ENCODE peak calls at places on chromosomes 4 and X, in four cellular contexts. P, I, L and M are unnamed samples.

GRCh38 chr4:36399762-36400353 is 118.4 kb downstream of the DTHD1 start:
- DNase-seq in L (peak; percentile 24), I (no peak), P (no peak), M (peak; percentile 6)

GRCh38 chr4:15976456-15977096 is 13.6 kb upstream of the FGFBP2 start:
- DNase-seq in L (no peak), P (no peak), I (no peak), M (no peak)

GRCh38 chr4:1409806-1410425 is 3.7 kb upstream of the NKX1-1 start:
- DNase-seq in I (no peak), L (no peak), P (no peak), M (no peak)

GRCh38 chrX:136262241-136262640 is 11.0 kb upstream of the MAP7D3 start:
- DNase-seq in L (no peak), I (no peak), P (no peak), M (no peak)

GRCh38 chrX:65528705-65529340 is 5.8 kb downstream of the LAS1L start:
- DNase-seq in I (peak; percentile 10), L (no peak), P (peak; percentile 68), M (peak; percentile 25)

GRCh38 chrX:136168929-136169735 is 21.8 kb downstream of the FHL1 start:
- DNase-seq in L (no peak), P (peak; percentile 62), I (peak; percentile 97), M (no peak)

GRCh38 chrX:10243056-10243455 is 86.3 kb downstream of the CLCN4 start:
- DNase-seq in I (no peak), P (no peak), L (no peak), M (no peak)

GRCh38 chr4:152118819-152119553 is 358.2 kb upstream of the GATB start:
- DNase-seq in L (no peak), P (no peak), I (no peak), M (no peak)

GRCh38 chr4:127622621-127622922 is 10.2 kb upstream of the INTU start:
- DNase-seq in P (no peak), I (no peak), L (no peak), M (no peak)

GRCh38 chrX:133444952-133445831 is 29.9 kb upstream of the GPC4 start:
- DNase-seq in P (no peak), L (no peak), I (no peak), M (peak; percentile 10)

GRCh38 chrX:40805404-40805803 is 70.1 kb upstream of the MED14 start:
- DNase-seq in L (no peak), I (no peak), P (peak; percentile 25), M (no peak)

GRCh38 chrX:1389181-1389992 is 2.5 kb downstream of the SLC25A6 start:
- DNase-seq in L (no peak), I (no peak), P (no peak), M (no peak)

GRCh38 chr4:43716721-43717395 is 731.8 kb downstream of the KCTD8 start:
- DNase-seq in L (no peak), I (no peak), P (no peak), M (no peak)

GRCh38 chr4:139247656-139248238 is 32.3 kb downstream of the MGARP start:
- DNase-seq in I (peak; percentile 23), L (no peak), P (no peak), M (no peak)

GRCh38 chrX:21158678-21159077 is 215.5 kb upstream of the CNKSR2 start:
- DNase-seq in I (no peak), L (no peak), P (no peak), M (no peak)

GRCh38 chr4:1790005-1790404 is 3.1 kb upstream of the FGFR3 start:
- DNase-seq in P (no peak), I (no peak), L (no peak), M (no peak)

GRCh38 chr4:119597377-119597776 is 31.2 kb downstream of the PDE5A start:
- DNase-seq in P (no peak), L (no peak), I (peak; percentile 48), M (no peak)
- TF ChIP-seq ELK1 in P (no peak), L (no peak), I (no peak), M (no peak)

GRCh38 chr4:185112104-185112503 is 31.0 kb upstream of the SLC25A4 start:
- DNase-seq in P (no peak), I (peak; percentile 96), L (no peak), M (peak; percentile 70)
- TF ChIP-seq ELK1 in P (no peak), I (no peak), L (no peak), M (no peak)

GRCh38 chrX:46597208-46597607 is 23.6 kb downstream of the CHST7 start:
- DNase-seq in L (no peak), P (no peak), I (no peak), M (no peak)

GRCh38 chrX:46597774-46598173 is 24.2 kb downstream of the CHST7 start:
- DNase-seq in P (no peak), L (no peak), I (no peak), M (no peak)

GRCh38 chrX:46602468-46603102 is 29.0 kb downstream of the CHST7 start:
- DNase-seq in P (no peak), L (no peak), I (no peak), M (no peak)

GRCh38 chrX:46599051-46599560 is 25.5 kb downstream of the CHST7 start:
- DNase-seq in L (no peak), I (peak; percentile 40), P (no peak), M (no peak)

DNA sequence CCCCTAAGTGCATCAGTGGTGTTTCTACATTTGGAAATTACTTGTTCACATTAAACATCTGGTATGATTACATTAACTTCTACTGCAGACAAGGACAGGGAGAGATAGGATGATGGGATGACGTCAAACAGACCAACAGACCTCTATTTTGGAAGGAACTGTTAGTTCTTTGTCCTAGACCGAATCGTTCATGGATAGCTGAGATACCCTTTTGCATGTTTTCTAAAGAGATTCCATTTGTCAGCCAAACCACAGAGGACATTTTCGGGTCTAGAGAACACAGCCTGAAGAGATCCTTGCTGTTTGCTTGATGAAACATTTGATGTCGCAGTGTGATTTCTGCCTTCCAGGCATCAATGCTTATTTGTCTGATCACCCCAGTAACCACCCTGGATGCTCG is 27.7 kb downstream of the CHST7 start:
- DNase-seq in L (no peak), P (no peak), I (peak; percentile 69), M (no peak)
- TF ChIP-seq ELK1 in L (no peak), P (no peak), I (no peak), M (no peak)

DNA sequence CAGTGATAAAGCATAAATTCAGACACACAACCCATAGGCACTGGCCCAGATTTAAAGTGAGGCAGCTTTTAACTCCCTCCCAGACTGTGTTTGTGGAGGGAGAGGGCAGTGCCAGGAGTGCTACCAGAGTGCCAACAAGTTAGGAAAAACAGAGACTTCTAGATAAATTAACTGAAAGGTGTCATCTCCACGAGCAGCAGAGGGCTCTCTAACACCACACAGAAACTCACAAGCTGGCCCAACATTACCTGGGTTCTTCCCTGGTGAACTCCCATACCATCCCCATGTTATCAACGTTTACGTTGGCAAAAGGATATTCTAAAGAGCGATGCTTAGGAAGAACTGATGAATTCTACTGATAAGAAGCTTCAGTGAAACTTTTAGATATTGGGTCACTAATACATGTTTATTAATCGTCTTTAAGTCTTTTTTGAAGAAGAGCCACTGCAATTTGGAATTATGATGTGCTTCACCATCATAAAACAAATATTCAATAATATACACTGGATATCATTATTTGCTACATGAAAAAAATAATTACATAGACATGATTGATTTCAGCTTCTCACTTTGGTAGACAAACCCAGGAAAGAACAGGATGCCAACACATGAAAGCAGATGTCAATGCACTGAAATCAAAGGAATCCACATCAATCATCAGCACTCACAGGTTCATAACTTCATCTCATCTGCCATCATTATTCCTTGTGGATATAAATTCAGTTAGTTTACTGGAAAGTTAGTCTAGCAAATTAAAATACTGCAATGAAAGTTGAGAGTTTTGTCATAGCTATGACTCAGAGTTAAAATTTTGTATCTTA is 121.2 kb upstream of the NAP1L5 start:
- DNase-seq in I (peak; percentile 59), L (peak; percentile 15), P (no peak), M (peak; percentile 10)
- TF ChIP-seq ELK1 in I (no peak), L (no peak), P (no peak), M (no peak)

DNA sequence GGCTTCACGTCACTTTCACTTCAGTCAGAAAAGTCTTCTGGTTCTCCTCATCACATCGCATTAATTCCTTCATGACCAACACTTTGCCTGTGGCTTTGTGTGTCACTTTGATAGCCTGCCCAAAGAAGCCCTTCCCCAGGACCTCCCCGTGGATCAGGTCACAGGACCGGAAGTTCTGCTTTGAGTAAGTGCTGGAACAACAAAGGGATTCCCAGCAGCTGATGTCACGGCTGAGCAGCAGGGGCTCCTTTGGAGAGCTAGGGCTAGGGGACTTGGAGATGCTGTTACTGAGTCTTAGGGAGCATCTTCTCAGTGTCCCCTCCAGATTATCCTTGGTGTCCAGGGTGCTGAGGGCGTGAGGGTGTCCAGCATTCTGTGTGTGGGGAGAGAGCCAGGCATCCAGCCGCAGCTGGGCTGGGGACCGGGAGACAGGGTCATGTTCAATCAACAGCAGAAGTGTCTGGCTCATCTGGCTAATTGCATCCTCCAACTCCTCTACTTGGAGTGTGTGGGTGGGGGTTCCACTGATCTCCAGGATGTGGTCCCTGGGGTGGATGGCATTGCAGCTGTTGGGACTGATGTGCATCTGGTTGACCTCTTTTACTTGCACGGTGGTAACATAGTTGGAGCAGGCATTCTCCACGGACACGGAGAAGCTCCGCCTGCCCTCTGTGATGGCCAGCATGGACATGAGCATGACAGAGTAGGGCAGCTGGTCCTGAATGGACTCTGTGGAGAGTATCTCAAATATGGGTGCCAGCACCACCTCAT is 39.2 kb upstream of the ARHGAP6 start:
- DNase-seq in L (no peak), P (no peak), I (peak; percentile 5), M (no peak)
- TF ChIP-seq ELK1 in L (no peak), P (no peak), I (no peak), M (no peak)

GRCh38 chr4:8410641-8411271 is 29.8 kb downstream of the ACOX3 start:
- DNase-seq in L (no peak), I (peak; percentile 59), P (peak; percentile 86), M (peak; percentile 57)
- TF ChIP-seq ELK1 in L (no peak), I (no peak), P (no peak), M (no peak)

GRCh38 chrX:141341341-141341740 is 99.0 kb upstream of the SPANXC start:
- DNase-seq in L (no peak), I (peak; percentile 83), P (no peak), M (peak; percentile 13)
- TF ChIP-seq ELK1 in L (no peak), I (no peak), P (no peak), M (no peak)

GRCh38 chr4:3299122-3299521 is 6.3 kb downstream of the RGS12 start:
- DNase-seq in P (no peak), I (no peak), L (no peak), M (no peak)
- TF ChIP-seq ELK1 in P (no peak), I (no peak), L (no peak), M (no peak)